ENCODE peak calls at places on chromosomes 5 and 9, in nine cellular contexts. F is foreskin fibroblast; K is stimulated activated CD4-positive, alpha-beta T cell treated with anti-CD3 and anti-CD28 coated beads, Interleukin-2, amount 100 ng/mL, for 24 hours; E is stimulated activated naive CD4-positive, alpha-beta T cell; Z is nephron progenitor cell; H is colonic mucosa; U is M059J; T is EH; P is WTC11. J is an unnamed sample.

GRCh38 chr9:136849960-136850865 is 1.0 kb downstream of the PHPT1 start:
- DNase-seq in T (no peak), K (no peak), P (no peak), Z (no peak), U (no peak), F (no peak), H (no peak), E (no peak), J (no peak)

GRCh38 chr5:158976035-158976434 is 123.7 kb downstream of the EBF1 start:
- DNase-seq in P (no peak), Z (no peak), E (no peak), U (peak), H (no peak), F (peak), T (peak), K (no peak), J (no peak)

GRCh38 chr5:37873988-37874387 is 34.1 kb upstream of the GDNF start:
- DNase-seq in E (no peak), H (no peak), P (no peak), Z (no peak), U (no peak), T (no peak), K (no peak), F (no peak), J (no peak)

GRCh38 chr9:84293001-84293798 is 47.4 kb downstream of the SLC28A3 start:
- DNase-seq in Z (no peak), P (no peak), U (no peak), F (no peak), E (peak), H (no peak), K (peak), T (no peak), J (no peak)

GRCh38 chr9:129888809-129889460 is 53.7 kb downstream of the USP20 start:
- DNase-seq in K (peak), F (no peak), H (no peak), P (no peak), Z (no peak), U (no peak), E (no peak), T (no peak), J (no peak)

GRCh38 chr5:22986281-22986680 is 133.1 kb upstream of the CDH12 start:
- DNase-seq in P (no peak), H (no peak), E (no peak), T (no peak), F (no peak), K (no peak), Z (no peak), U (no peak), J (no peak)

GRCh38 chr5:158127536-158127935 is 268.6 kb upstream of the CLINT1 start:
- DNase-seq in P (no peak), T (no peak), U (no peak), Z (no peak), E (no peak), H (no peak), F (no peak), K (no peak), J (no peak)

GRCh38 chr5:160287378-160288051 is 24.8 kb downstream of the CCNJL start:
- DNase-seq in T (peak), Z (peak), H (peak), E (no peak), P (peak), K (no peak), F (no peak), U (peak), J (no peak)

GRCh38 chr9:129225815-129226214 is 47.8 kb upstream of the IER5L start:
- DNase-seq in E (peak), T (peak), U (peak), H (peak), K (peak), P (peak), Z (peak), F (peak), J (no peak)

GRCh38 chr5:57470339-57470738 is 12.3 kb downstream of the ACTBL2 start:
- DNase-seq in F (no peak), Z (no peak), P (no peak), T (no peak), U (no peak), E (no peak), H (no peak), K (no peak), J (no peak)

GRCh38 chr5:68159251-68159951 is 56.2 kb upstream of the PIK3R1 start:
- DNase-seq in T (no peak), K (no peak), P (no peak), F (no peak), Z (no peak), U (no peak), H (no peak), E (no peak), J (no peak)

GRCh38 chr9:88950341-88951141 is 40.7 kb upstream of the S1PR3 start:
- DNase-seq in K (no peak), U (peak), H (no peak), P (no peak), T (peak), F (peak), Z (no peak), E (no peak), J (no peak)

GRCh38 chr5:88606173-88606572 is 276.8 kb downstream of the MEF2C start:
- DNase-seq in T (no peak), H (no peak), F (no peak), K (no peak), Z (no peak), U (no peak), P (no peak), E (no peak), J (no peak)

GRCh38 chr5:75235711-75236110 is 967 bp downstream of the ANKRD31 start:
- DNase-seq in Z (no peak), U (no peak), T (no peak), H (no peak), K (no peak), P (no peak), E (no peak), F (no peak), J (no peak)

GRCh38 chr9:110047955-110048472 is 159.9 kb downstream of the C9orf152 start:
- DNase-seq in T (no peak), F (no peak), E (no peak), K (no peak), H (no peak), Z (peak), U (peak), P (peak), J (peak)

GRCh38 chr5:151904921-151905320 is 19.7 kb downstream of the GLRA1 start:
- DNase-seq in T (peak), P (no peak), F (no peak), K (no peak), U (no peak), E (no peak), Z (no peak), H (no peak), J (no peak)

GRCh38 chr9:29006603-29007002 is 1433.3 kb upstream of the C9orf72 start:
- DNase-seq in U (no peak), K (no peak), P (no peak), T (no peak), H (no peak), Z (no peak), E (no peak), F (no peak), J (no peak)

GRCh38 chr9:121798941-121799340 is 147.5 kb downstream of the DAB2IP start:
- DNase-seq in T (no peak), P (no peak), Z (no peak), U (no peak), F (no peak), K (no peak), H (no peak), E (no peak), J (no peak)

GRCh38 chr5:153831976-153832375 is 206.7 kb downstream of the FAM114A2 start:
- DNase-seq in P (no peak), E (no peak), Z (no peak), U (peak), K (no peak), H (no peak), T (peak), F (no peak), J (peak)

GRCh38 chr5:137630972-137631370 is 104.9 kb downstream of the KLHL3 start:
- DNase-seq in F (no peak), U (peak), K (no peak), E (no peak), T (peak), Z (no peak), H (no peak), P (no peak), J (no peak)

GRCh38 chr5:173281910-173282309 is 46.3 kb downstream of the STC2 start:
- DNase-seq in T (peak), U (peak), F (no peak), K (no peak), P (peak), E (no peak), H (no peak), Z (no peak), J (peak)

GRCh38 chr9:77099388-77099787 is 77.9 kb upstream of the VPS13A start:
- DNase-seq in T (no peak), F (no peak), H (no peak), P (no peak), K (no peak), E (no peak), U (no peak), Z (peak), J (no peak)

GRCh38 chr5:115686692-115687054 is 60.8 kb upstream of the TMED7 start:
- DNase-seq in E (no peak), H (no peak), P (no peak), F (no peak), K (no peak), T (peak), Z (no peak), U (peak), J (no peak)

GRCh38 chr9:128702949-128703615 is 779 bp downstream of the PKN3 start:
- DNase-seq in U (no peak), P (peak), E (peak), K (peak), T (peak), H (no peak), F (no peak), Z (peak), J (no peak)

GRCh38 chr9:33225319-33226152 is 14.4 kb upstream of the SPINK4 start:
- DNase-seq in T (peak), H (peak), P (peak), U (peak), K (peak), F (peak), Z (peak), E (peak), J (peak)

GRCh38 chr9:134369416-134370212 is 43.4 kb downstream of the RXRA start:
- DNase-seq in K (no peak), P (no peak), U (no peak), F (no peak), H (no peak), T (no peak), E (no peak), Z (no peak), J (no peak)

GRCh38 chr5:179558912-179559279 is 8.5 kb downstream of the RUFY1 start:
- DNase-seq in U (no peak), P (peak), Z (peak), T (no peak), H (peak), F (peak), K (peak), E (no peak), J (no peak)

J was measured in OCI-LY7.